ENCODE peak calls at places on chromosome X, in six cellular contexts. W is tibial artery, U is head of caudate nucleus, J is NCI-H1105 treated with DMSO at 0.1 percent for 48 hours, A is H54, K is HEK293T. I is an unnamed sample.

GRCh38 chrX:88660836-88661235 is 86.2 kb upstream of the CPXCR1 start:
- DNase-seq in A (no peak), W (no peak), K (no peak), J (no peak), U (no peak), I (no peak)

GRCh38 chrX:148135738-148136137 is 154.6 kb downstream of the FMR1NB start:
- DNase-seq in W (no peak), U (no peak), A (no peak), J (peak), K (no peak), I (no peak)

GRCh38 chrX:111869639-111870034 is 6.3 kb upstream of the TRPC5OS start:
- DNase-seq in J (peak), K (peak), A (peak), W (no peak), U (peak), I (peak)

GRCh38 chrX:19514791-19515614 is at the start of gene MAP3K15:
- DNase-seq in K (peak), A (no peak), U (no peak), W (no peak), J (peak), I (no peak)

GRCh38 chrX:50779694-50780093 is 34.3 kb downstream of the SHROOM4 start:
- DNase-seq in K (no peak), J (no peak), A (no peak), U (no peak), W (no peak), I (no peak)

GRCh38 chrX:149908727-149909126 is 20.6 kb upstream of the HSFX4 start:
- DNase-seq in K (no peak), J (no peak), U (no peak), A (no peak), W (no peak), I (no peak)

GRCh38 chrX:97539970-97540519 is 656.3 kb downstream of the RPA4 start:
- DNase-seq in A (no peak), U (no peak), K (no peak), W (no peak), J (no peak), I (no peak)

GRCh38 chrX:100424012-100424411 is 13.9 kb upstream of the PCDH19 start:
- DNase-seq in K (peak), A (no peak), U (no peak), W (no peak), J (no peak), I (no peak)

GRCh38 chrX:19593684-19594083 is 78.4 kb upstream of the MAP3K15 start:
- DNase-seq in K (peak), U (no peak), W (no peak), J (peak), A (no peak), I (peak)

GRCh38 chrX:49165901-49166881 is 3.6 kb downstream of the MAGIX start:
- DNase-seq in K (peak), A (no peak), U (peak), J (peak), W (peak), I (peak)

GRCh38 chrX:70461026-70461425 is 16.4 kb downstream of the DLG3 start:
- DNase-seq in J (no peak), W (no peak), A (no peak), K (no peak), U (no peak), I (no peak)

GRCh38 chrX:67563469-67564448 is 19.9 kb downstream of the AR start:
- DNase-seq in A (no peak), J (no peak), K (no peak), U (no peak), W (peak), I (no peak)

GRCh38 chrX:16658284-16658683 is 8.3 kb downstream of the S100G start:
- DNase-seq in K (no peak), J (no peak), A (no peak), U (no peak), W (no peak), I (no peak)

I was measured in putamen.